ENCODE peak calls at places on chromosome 2, in six cellular contexts. One of them, this sample, is unnamed.

GRCh38 chr2:937530-937929 is 13.1 kb upstream of the SNTG2 start:
- DNase-seq in fibroblast of lung: no peak
- DNase-seq in colonic mucosa: no peak
- DNase-seq in HCT116: no peak
- DNase-seq in endothelial cell of umbilical vein: no peak
- DNase-seq in PC-3: no peak
- DNase-seq in this sample: no peak

GRCh38 chr2:147844691-147845607 is at the start of gene ACVR2A:
- DNase-seq in fibroblast of lung: peak; percentile 47
- DNase-seq in colonic mucosa: peak; percentile 57
- DNase-seq in HCT116: no peak
- DNase-seq in endothelial cell of umbilical vein: peak; percentile 52
- DNase-seq in PC-3: peak; percentile 28
- DNase-seq in this sample: peak; percentile 53

GRCh38 chr2:102639429-102639828 is 20.1 kb downstream of the SLC9A2 start:
- DNase-seq in fibroblast of lung: no peak
- DNase-seq in colonic mucosa: no peak
- DNase-seq in HCT116: no peak
- DNase-seq in endothelial cell of umbilical vein: no peak
- DNase-seq in PC-3: no peak
- DNase-seq in this sample: no peak

GRCh38 chr2:85648619-85649018 is 19.4 kb downstream of the SFTPB start:
- DNase-seq in fibroblast of lung: peak; percentile 35
- DNase-seq in colonic mucosa: no peak
- DNase-seq in HCT116: no peak
- DNase-seq in endothelial cell of umbilical vein: peak; percentile 66
- DNase-seq in PC-3: peak; percentile 51
- DNase-seq in this sample: no peak

GRCh38 chr2:207313947-207314346 is 148.2 kb upstream of the KLF7 start:
- DNase-seq in fibroblast of lung: no peak
- DNase-seq in colonic mucosa: no peak
- DNase-seq in HCT116: no peak
- DNase-seq in endothelial cell of umbilical vein: no peak
- DNase-seq in PC-3: no peak
- DNase-seq in this sample: no peak

GRCh38 chr2:218986148-218986761 is 1.3 kb upstream of the FEV start:
- DNase-seq in fibroblast of lung: no peak
- DNase-seq in colonic mucosa: no peak
- DNase-seq in HCT116: no peak
- DNase-seq in endothelial cell of umbilical vein: no peak
- DNase-seq in PC-3: no peak
- DNase-seq in this sample: no peak

GRCh38 chr2:40287201-40287600 is 164.7 kb downstream of the SLC8A1 start:
- DNase-seq in fibroblast of lung: peak; percentile 55
- DNase-seq in colonic mucosa: no peak
- DNase-seq in HCT116: no peak
- DNase-seq in endothelial cell of umbilical vein: no peak
- DNase-seq in PC-3: no peak
- DNase-seq in this sample: no peak

GRCh38 chr2:23249348-23249747 is 135.6 kb upstream of the KLHL29 start:
- DNase-seq in fibroblast of lung: no peak
- DNase-seq in colonic mucosa: no peak
- DNase-seq in HCT116: no peak
- DNase-seq in endothelial cell of umbilical vein: no peak
- DNase-seq in PC-3: no peak
- DNase-seq in this sample: no peak

GRCh38 chr2:186755066-186755465 is 61.2 kb downstream of the FAM171B start:
- DNase-seq in fibroblast of lung: peak; percentile 74
- DNase-seq in colonic mucosa: no peak
- DNase-seq in HCT116: no peak
- DNase-seq in endothelial cell of umbilical vein: no peak
- DNase-seq in PC-3: no peak
- DNase-seq in this sample: no peak

GRCh38 chr2:85134255-85135065 is 1.3 kb downstream of the TCF7L1 start:
- DNase-seq in fibroblast of lung: peak; percentile 56
- DNase-seq in colonic mucosa: peak; percentile 22
- DNase-seq in HCT116: no peak
- DNase-seq in endothelial cell of umbilical vein: peak; percentile 56
- DNase-seq in PC-3: peak; percentile 28
- DNase-seq in this sample: peak; percentile 47

GRCh38 chr2:16553222-16553621 is 112.4 kb downstream of the CYRIA start:
- DNase-seq in fibroblast of lung: peak; percentile 15
- DNase-seq in colonic mucosa: peak; percentile 32
- DNase-seq in HCT116: peak; percentile 32
- DNase-seq in endothelial cell of umbilical vein: peak; percentile 51
- DNase-seq in PC-3: peak; percentile 18
- DNase-seq in this sample: peak; percentile 31

DNA sequence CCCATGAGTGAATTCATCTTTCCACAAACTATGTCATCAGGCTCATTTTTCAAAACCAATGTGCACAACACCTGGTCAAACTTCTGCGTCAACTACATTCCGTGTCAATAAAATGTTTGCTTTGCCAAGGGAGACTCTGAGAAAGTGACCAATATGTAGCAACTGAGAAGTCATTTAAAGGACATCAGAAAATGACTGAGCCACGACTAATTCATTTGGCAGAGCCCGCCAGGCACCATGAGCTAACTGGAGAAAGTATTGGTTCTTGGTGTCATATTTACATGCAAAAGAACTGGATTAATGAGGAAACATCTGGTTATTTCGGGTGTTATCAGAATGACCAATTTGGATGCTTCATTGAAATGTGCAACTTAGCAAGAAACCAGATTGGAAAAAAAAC is 7.2 kb downstream of the RND3 start:
- DNase-seq in fibroblast of lung: peak; percentile 85
- DNase-seq in colonic mucosa: no peak
- DNase-seq in HCT116: no peak
- DNase-seq in endothelial cell of umbilical vein: peak; percentile 49
- DNase-seq in PC-3: peak; percentile 95
- DNase-seq in this sample: no peak
- H3K9ac ChIP-seq in fibroblast of lung: no peak overlapping the region
- H3K9ac ChIP-seq in colonic mucosa: no peak overlapping the region
- H3K9ac ChIP-seq in HCT116: peak overlapping the region; percentile 50
- H3K9ac ChIP-seq in endothelial cell of umbilical vein: peak overlapping the region; percentile 66
- H3K9ac ChIP-seq in PC-3: peak overlapping the region; percentile 84
- H3K9ac ChIP-seq in this sample: no peak overlapping the region

DNA sequence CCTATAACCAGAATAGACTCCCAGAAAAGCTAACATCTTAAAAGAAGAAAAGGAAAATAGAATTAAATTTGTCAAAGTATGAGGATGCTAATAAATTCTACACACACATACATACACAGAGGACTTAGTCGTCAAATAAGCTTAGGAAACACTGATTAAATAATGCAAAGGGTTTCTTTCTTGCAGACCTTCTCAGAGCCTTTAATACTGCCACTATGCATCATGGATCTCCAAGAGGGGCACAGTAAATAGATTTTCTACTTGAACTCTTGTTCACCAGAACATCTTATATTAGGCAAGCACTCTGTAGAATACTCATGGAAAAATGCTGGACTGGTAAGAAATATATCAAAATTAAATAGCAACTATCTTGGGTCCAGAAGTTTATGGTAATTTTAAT is 69.4 kb downstream of the ANKRD44 start:
- DNase-seq in fibroblast of lung: no peak
- DNase-seq in colonic mucosa: no peak
- DNase-seq in HCT116: no peak
- DNase-seq in endothelial cell of umbilical vein: no peak
- DNase-seq in PC-3: no peak
- DNase-seq in this sample: no peak
- H3K9ac ChIP-seq in fibroblast of lung: no peak overlapping the region
- H3K9ac ChIP-seq in colonic mucosa: no peak overlapping the region
- H3K9ac ChIP-seq in HCT116: no peak overlapping the region
- H3K9ac ChIP-seq in endothelial cell of umbilical vein: no peak overlapping the region
- H3K9ac ChIP-seq in PC-3: no peak overlapping the region
- H3K9ac ChIP-seq in this sample: no peak overlapping the region

GRCh38 chr2:230590333-230590732 is 122.3 kb upstream of the CAB39 start:
- DNase-seq in fibroblast of lung: no peak
- DNase-seq in colonic mucosa: no peak
- DNase-seq in HCT116: no peak
- DNase-seq in endothelial cell of umbilical vein: no peak
- DNase-seq in PC-3: no peak
- DNase-seq in this sample: no peak

GRCh38 chr2:230592775-230593174 is 119.9 kb upstream of the CAB39 start:
- DNase-seq in fibroblast of lung: no peak
- DNase-seq in colonic mucosa: no peak
- DNase-seq in HCT116: no peak
- DNase-seq in endothelial cell of umbilical vein: no peak
- DNase-seq in PC-3: no peak
- DNase-seq in this sample: no peak

GRCh38 chr2:230593765-230594164 is 118.9 kb upstream of the CAB39 start:
- DNase-seq in fibroblast of lung: no peak
- DNase-seq in colonic mucosa: no peak
- DNase-seq in HCT116: no peak
- DNase-seq in endothelial cell of umbilical vein: no peak
- DNase-seq in PC-3: no peak
- DNase-seq in this sample: no peak

GRCh38 chr2:230591850-230592249 is 120.8 kb upstream of the CAB39 start:
- DNase-seq in fibroblast of lung: no peak
- DNase-seq in colonic mucosa: no peak
- DNase-seq in HCT116: no peak
- DNase-seq in endothelial cell of umbilical vein: no peak
- DNase-seq in PC-3: no peak
- DNase-seq in this sample: no peak

DNA sequence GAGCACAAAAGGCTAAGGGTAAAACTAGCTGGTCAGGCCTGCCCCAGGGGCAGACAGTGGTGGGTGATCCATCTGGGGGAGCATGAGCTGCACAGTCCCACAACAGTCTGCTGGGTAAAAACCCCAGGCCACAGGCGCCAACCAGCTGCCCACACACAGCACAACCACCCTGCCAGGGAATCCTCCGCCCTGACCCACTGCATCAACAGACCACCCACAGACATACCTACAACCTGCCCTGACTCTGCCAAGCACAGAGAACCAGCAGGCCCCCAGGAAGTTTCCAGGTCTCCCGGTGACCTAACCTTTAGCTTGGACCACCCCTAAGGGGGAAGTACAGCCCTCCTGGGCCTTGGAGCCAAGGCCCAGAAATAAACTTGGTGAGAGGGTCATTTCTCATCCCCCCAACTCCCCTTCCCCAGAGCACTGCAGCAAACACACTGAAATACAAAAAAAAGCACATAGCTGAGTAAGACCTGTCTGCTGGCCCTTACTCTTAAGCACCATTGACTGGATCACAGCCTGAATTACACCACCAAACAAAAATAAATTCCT is 118.3 kb upstream of the CAB39 start:
- DNase-seq in fibroblast of lung: no peak
- DNase-seq in colonic mucosa: no peak
- DNase-seq in HCT116: no peak
- DNase-seq in endothelial cell of umbilical vein: no peak
- DNase-seq in PC-3: no peak
- DNase-seq in this sample: no peak
- H3K9ac ChIP-seq in fibroblast of lung: no peak overlapping the region
- H3K9ac ChIP-seq in colonic mucosa: no peak overlapping the region
- H3K9ac ChIP-seq in HCT116: no peak overlapping the region
- H3K9ac ChIP-seq in endothelial cell of umbilical vein: no peak overlapping the region
- H3K9ac ChIP-seq in PC-3: no peak overlapping the region
- H3K9ac ChIP-seq in this sample: no peak overlapping the region

DNA sequence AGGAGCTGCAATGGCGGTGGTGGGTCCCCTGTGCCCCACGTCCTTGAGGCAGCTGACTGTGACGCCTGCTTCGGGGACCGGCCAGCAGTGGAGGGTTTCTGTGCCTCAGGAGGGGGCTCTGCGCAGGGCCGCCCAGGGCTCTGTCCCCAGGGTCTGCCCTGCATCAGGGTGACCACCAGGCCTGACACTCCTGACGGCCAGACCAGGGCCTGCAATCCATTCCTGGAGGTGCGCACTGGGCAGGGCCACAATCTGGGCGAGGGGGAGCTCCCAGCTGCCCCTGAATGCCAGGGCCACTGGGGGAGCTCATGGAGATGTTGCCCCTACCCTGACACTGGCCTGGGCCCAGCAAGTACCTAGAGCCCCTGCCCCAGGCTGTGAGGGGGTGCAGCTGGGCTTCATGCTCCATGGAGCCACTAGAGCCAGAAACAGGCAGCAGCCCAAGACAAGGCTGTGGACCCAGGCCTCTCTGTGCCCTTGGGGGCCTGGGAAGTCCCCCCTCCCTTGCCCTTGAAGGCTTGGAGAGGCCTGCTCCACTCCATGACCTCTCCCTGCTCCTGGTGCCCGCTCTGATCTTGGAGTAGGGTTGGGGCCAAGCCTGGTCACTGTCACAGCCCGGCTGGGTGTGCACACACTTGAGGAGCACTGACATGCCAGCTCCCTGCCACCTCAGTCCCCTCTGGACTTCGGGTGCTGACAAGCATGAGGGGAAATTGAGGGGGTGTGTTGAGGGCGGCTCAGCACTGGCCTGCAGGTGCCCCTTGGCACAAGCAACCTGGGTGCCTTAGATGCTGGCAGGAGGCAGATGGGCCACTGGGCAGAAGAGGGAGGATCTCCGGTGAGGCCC is 55.9 kb downstream of the LDAH start:
- DNase-seq in fibroblast of lung: no peak
- DNase-seq in colonic mucosa: no peak
- DNase-seq in HCT116: no peak
- DNase-seq in endothelial cell of umbilical vein: no peak
- DNase-seq in PC-3: no peak
- DNase-seq in this sample: no peak
- H3K9ac ChIP-seq in fibroblast of lung: no peak overlapping the region
- H3K9ac ChIP-seq in colonic mucosa: no peak overlapping the region
- H3K9ac ChIP-seq in HCT116: no peak overlapping the region
- H3K9ac ChIP-seq in endothelial cell of umbilical vein: no peak overlapping the region
- H3K9ac ChIP-seq in PC-3: no peak overlapping the region
- H3K9ac ChIP-seq in this sample: peak overlapping the region; percentile 34

GRCh38 chr2:111219285-111219684 is 98.6 kb downstream of the BCL2L11 start:
- DNase-seq in fibroblast of lung: peak; percentile 79
- DNase-seq in colonic mucosa: no peak
- DNase-seq in HCT116: no peak
- DNase-seq in endothelial cell of umbilical vein: no peak
- DNase-seq in PC-3: no peak
- DNase-seq in this sample: peak; percentile 15
- H3K9ac ChIP-seq in fibroblast of lung: no peak overlapping the region
- H3K9ac ChIP-seq in colonic mucosa: no peak overlapping the region
- H3K9ac ChIP-seq in HCT116: no peak overlapping the region
- H3K9ac ChIP-seq in endothelial cell of umbilical vein: no peak overlapping the region
- H3K9ac ChIP-seq in PC-3: no peak overlapping the region
- H3K9ac ChIP-seq in this sample: no peak overlapping the region

GRCh38 chr2:204293884-204294535 is 251.3 kb upstream of the PARD3B start:
- DNase-seq in fibroblast of lung: no peak
- DNase-seq in colonic mucosa: no peak
- DNase-seq in HCT116: no peak
- DNase-seq in endothelial cell of umbilical vein: no peak
- DNase-seq in PC-3: no peak
- DNase-seq in this sample: peak; percentile 71
- H3K9ac ChIP-seq in fibroblast of lung: no peak overlapping the region
- H3K9ac ChIP-seq in colonic mucosa: no peak overlapping the region
- H3K9ac ChIP-seq in HCT116: no peak overlapping the region
- H3K9ac ChIP-seq in endothelial cell of umbilical vein: no peak overlapping the region
- H3K9ac ChIP-seq in PC-3: no peak overlapping the region
- H3K9ac ChIP-seq in this sample: no peak overlapping the region

This sample was measured in neuronal stem cell.